ENCODE peak calls at places on chromosomes 6 and 20, in seven cellular contexts. One of them, this sample, is unnamed. For H3K36me3, the result is how much of the 10 kb centered on the place peaks cover.

GRCh38 chr6:36463686-36464085 is 20.9 kb downstream of the KCTD20 start:
- DNase-seq in prostate gland: no peak
- DNase-seq in heart right ventricle: no peak
- DNase-seq in psoas muscle: no peak
- DNase-seq in endothelial cell of umbilical vein: no peak
- DNase-seq in GM23338: no peak
- DNase-seq in breast epithelium: no peak
- DNase-seq in this sample: no peak

GRCh38 chr20:20373046-20373706 is 5.3 kb downstream of the INSM1 start:
- DNase-seq in prostate gland: no peak
- DNase-seq in heart right ventricle: no peak
- DNase-seq in psoas muscle: no peak
- DNase-seq in endothelial cell of umbilical vein: no peak
- DNase-seq in GM23338: no peak
- DNase-seq in breast epithelium: no peak
- DNase-seq in this sample: no peak

GRCh38 chr6:135012764-135013163 is 41.9 kb downstream of the HBS1L start:
- DNase-seq in prostate gland: no peak
- DNase-seq in heart right ventricle: no peak
- DNase-seq in psoas muscle: no peak
- DNase-seq in endothelial cell of umbilical vein: no peak
- DNase-seq in GM23338: no peak
- DNase-seq in breast epithelium: no peak
- DNase-seq in this sample: no peak

GRCh38 chr6:4125933-4126864 is 9.2 kb downstream of the ECI2 start:
- DNase-seq in prostate gland: no peak
- DNase-seq in heart right ventricle: no peak
- DNase-seq in psoas muscle: no peak
- DNase-seq in endothelial cell of umbilical vein: peak
- DNase-seq in GM23338: peak
- DNase-seq in breast epithelium: no peak
- DNase-seq in this sample: no peak

GRCh38 chr6:72182337-72183246 is 296.2 kb downstream of the RIMS1 start:
- DNase-seq in prostate gland: peak
- DNase-seq in heart right ventricle: peak
- DNase-seq in psoas muscle: peak
- DNase-seq in endothelial cell of umbilical vein: peak
- DNase-seq in GM23338: peak
- DNase-seq in breast epithelium: peak
- DNase-seq in this sample: no peak

GRCh38 chr6:36739947-36740817 is 42.6 kb downstream of the RAB44 start:
- DNase-seq in prostate gland: no peak
- DNase-seq in heart right ventricle: no peak
- DNase-seq in psoas muscle: no peak
- DNase-seq in endothelial cell of umbilical vein: peak
- DNase-seq in GM23338: no peak
- DNase-seq in breast epithelium: no peak
- DNase-seq in this sample: no peak

GRCh38 chr20:32017711-32018251 is 7.5 kb downstream of the CCM2L start:
- DNase-seq in prostate gland: peak
- DNase-seq in heart right ventricle: no peak
- DNase-seq in psoas muscle: no peak
- DNase-seq in endothelial cell of umbilical vein: no peak
- DNase-seq in GM23338: peak
- DNase-seq in breast epithelium: peak
- DNase-seq in this sample: no peak

GRCh38 chr6:28335564-28336283 is at the start of gene ZSCAN31:
- DNase-seq in prostate gland: peak
- DNase-seq in heart right ventricle: peak
- DNase-seq in psoas muscle: peak
- DNase-seq in endothelial cell of umbilical vein: peak
- DNase-seq in GM23338: peak
- DNase-seq in breast epithelium: peak
- DNase-seq in this sample: peak

GRCh38 chr20:35010405-35011192 is 54.9 kb downstream of the MYH7B start:
- DNase-seq in prostate gland: no peak
- DNase-seq in heart right ventricle: no peak
- DNase-seq in psoas muscle: no peak
- DNase-seq in endothelial cell of umbilical vein: no peak
- DNase-seq in GM23338: no peak
- DNase-seq in breast epithelium: peak
- DNase-seq in this sample: no peak
- H3K36me3 ChIP-seq in prostate gland: under half
- H3K36me3 ChIP-seq in heart right ventricle: half or more
- H3K36me3 ChIP-seq in psoas muscle: under half
- H3K36me3 ChIP-seq in endothelial cell of umbilical vein: half or more
- H3K36me3 ChIP-seq in GM23338: under half
- H3K36me3 ChIP-seq in breast epithelium: under half
- H3K36me3 ChIP-seq in this sample: half or more

GRCh38 chr6:48141975-48142374 is 31.0 kb upstream of the PTCHD4 start:
- DNase-seq in prostate gland: no peak
- DNase-seq in heart right ventricle: no peak
- DNase-seq in psoas muscle: no peak
- DNase-seq in endothelial cell of umbilical vein: no peak
- DNase-seq in GM23338: no peak
- DNase-seq in breast epithelium: no peak
- DNase-seq in this sample: no peak

GRCh38 chr6:48140221-48140620 is 29.2 kb upstream of the PTCHD4 start:
- DNase-seq in prostate gland: no peak
- DNase-seq in heart right ventricle: no peak
- DNase-seq in psoas muscle: no peak
- DNase-seq in endothelial cell of umbilical vein: no peak
- DNase-seq in GM23338: no peak
- DNase-seq in breast epithelium: no peak
- DNase-seq in this sample: no peak

GRCh38 chr6:48147101-48147500 is 36.1 kb upstream of the PTCHD4 start:
- DNase-seq in prostate gland: no peak
- DNase-seq in heart right ventricle: no peak
- DNase-seq in psoas muscle: no peak
- DNase-seq in endothelial cell of umbilical vein: no peak
- DNase-seq in GM23338: no peak
- DNase-seq in breast epithelium: no peak
- DNase-seq in this sample: no peak

DNA sequence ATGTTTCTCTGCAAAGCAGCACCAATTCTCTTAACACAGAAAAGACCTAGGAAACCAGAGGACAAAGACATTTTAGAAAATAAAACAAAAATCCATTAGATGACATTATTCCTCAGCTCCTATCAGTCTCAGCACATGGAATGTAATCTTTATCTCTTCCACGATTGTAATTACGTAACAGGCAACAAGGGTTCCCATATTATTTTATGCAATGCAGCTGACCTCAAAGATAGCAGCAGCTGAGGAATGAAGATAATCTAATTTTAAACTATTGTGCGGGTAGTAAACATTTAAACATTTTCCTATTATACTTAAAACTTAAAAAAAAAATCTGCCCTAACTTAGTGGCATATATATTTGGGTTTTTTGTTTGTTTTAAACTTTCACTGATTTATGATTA is 33.0 kb upstream of the PTCHD4 start:
- DNase-seq in prostate gland: no peak
- DNase-seq in heart right ventricle: no peak
- DNase-seq in psoas muscle: no peak
- DNase-seq in endothelial cell of umbilical vein: no peak
- DNase-seq in GM23338: no peak
- DNase-seq in breast epithelium: no peak
- DNase-seq in this sample: no peak
- TF ChIP-seq CTCF in prostate gland: no peak
- TF ChIP-seq CTCF in heart right ventricle: no peak
- TF ChIP-seq CTCF in psoas muscle: no peak
- TF ChIP-seq CTCF in endothelial cell of umbilical vein: no peak
- TF ChIP-seq CTCF in GM23338: no peak
- TF ChIP-seq CTCF in breast epithelium: no peak
- TF ChIP-seq CTCF in this sample: no peak

GRCh38 chr20:5835870-5836269 is 85.7 kb downstream of the SHLD1 start:
- DNase-seq in prostate gland: no peak
- DNase-seq in heart right ventricle: no peak
- DNase-seq in psoas muscle: no peak
- DNase-seq in endothelial cell of umbilical vein: peak
- DNase-seq in GM23338: no peak
- DNase-seq in breast epithelium: no peak
- DNase-seq in this sample: no peak
- H3K27ac ChIP-seq in prostate gland: no peak
- H3K27ac ChIP-seq in heart right ventricle: peak
- H3K27ac ChIP-seq in psoas muscle: no peak
- H3K27ac ChIP-seq in endothelial cell of umbilical vein: peak
- H3K27ac ChIP-seq in GM23338: no peak
- H3K27ac ChIP-seq in breast epithelium: no peak
- H3K27ac ChIP-seq in this sample: peak

GRCh38 chr20:24970030-24970553 is 21.0 kb downstream of the CST7 start:
- DNase-seq in prostate gland: no peak
- DNase-seq in heart right ventricle: no peak
- DNase-seq in psoas muscle: no peak
- DNase-seq in endothelial cell of umbilical vein: no peak
- DNase-seq in GM23338: no peak
- DNase-seq in breast epithelium: no peak
- DNase-seq in this sample: no peak
- H3K36me3 ChIP-seq in prostate gland: under half
- H3K36me3 ChIP-seq in heart right ventricle: half or more
- H3K36me3 ChIP-seq in psoas muscle: under half
- H3K36me3 ChIP-seq in endothelial cell of umbilical vein: under half
- H3K36me3 ChIP-seq in GM23338: under half
- H3K36me3 ChIP-seq in breast epithelium: under half
- H3K36me3 ChIP-seq in this sample: half or more

GRCh38 chr6:39594304-39594703 is 130.9 kb downstream of the KIF6 start:
- DNase-seq in prostate gland: no peak
- DNase-seq in heart right ventricle: no peak
- DNase-seq in psoas muscle: no peak
- DNase-seq in endothelial cell of umbilical vein: no peak
- DNase-seq in GM23338: no peak
- DNase-seq in breast epithelium: no peak
- DNase-seq in this sample: no peak

GRCh38 chr6:39599341-39599740 is 125.9 kb downstream of the KIF6 start:
- DNase-seq in prostate gland: no peak
- DNase-seq in heart right ventricle: no peak
- DNase-seq in psoas muscle: no peak
- DNase-seq in endothelial cell of umbilical vein: no peak
- DNase-seq in GM23338: no peak
- DNase-seq in breast epithelium: no peak
- DNase-seq in this sample: no peak

GRCh38 chr6:39590994-39591393 is 134.2 kb downstream of the KIF6 start:
- DNase-seq in prostate gland: no peak
- DNase-seq in heart right ventricle: no peak
- DNase-seq in psoas muscle: no peak
- DNase-seq in endothelial cell of umbilical vein: no peak
- DNase-seq in GM23338: peak
- DNase-seq in breast epithelium: no peak
- DNase-seq in this sample: no peak

DNA sequence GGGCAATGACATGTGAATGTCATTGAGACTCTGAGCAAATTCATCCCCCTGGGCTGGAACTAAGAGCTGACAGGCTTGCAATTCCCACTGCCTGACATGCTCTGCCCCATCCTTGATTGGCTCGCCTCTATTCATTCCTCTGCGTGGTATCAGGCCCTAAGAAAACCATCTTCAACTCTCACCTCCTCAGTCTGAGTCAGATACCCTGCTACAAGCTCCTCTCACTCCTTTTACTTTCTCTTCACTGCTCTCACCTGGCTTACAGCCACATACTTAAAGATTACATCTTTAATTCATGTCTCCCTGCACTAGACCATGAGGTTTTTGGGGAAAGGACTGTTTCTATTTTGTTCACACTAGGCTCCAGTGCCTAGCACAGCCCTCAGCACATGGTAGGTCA is 131.6 kb downstream of the KIF6 start:
- DNase-seq in prostate gland: no peak
- DNase-seq in heart right ventricle: no peak
- DNase-seq in psoas muscle: no peak
- DNase-seq in endothelial cell of umbilical vein: no peak
- DNase-seq in GM23338: no peak
- DNase-seq in breast epithelium: no peak
- DNase-seq in this sample: no peak
- TF ChIP-seq CTCF in prostate gland: no peak
- TF ChIP-seq CTCF in heart right ventricle: no peak
- TF ChIP-seq CTCF in psoas muscle: no peak
- TF ChIP-seq CTCF in endothelial cell of umbilical vein: no peak
- TF ChIP-seq CTCF in GM23338: no peak
- TF ChIP-seq CTCF in breast epithelium: no peak
- TF ChIP-seq CTCF in this sample: no peak

GRCh38 chr20:36758276-36758675 is 12.4 kb upstream of the NDRG3 start:
- DNase-seq in prostate gland: no peak
- DNase-seq in heart right ventricle: no peak
- DNase-seq in psoas muscle: no peak
- DNase-seq in endothelial cell of umbilical vein: no peak
- DNase-seq in GM23338: no peak
- DNase-seq in breast epithelium: no peak
- DNase-seq in this sample: no peak

GRCh38 chr20:36760647-36761046 is 12.9 kb downstream of the DSN1 start:
- DNase-seq in prostate gland: no peak
- DNase-seq in heart right ventricle: no peak
- DNase-seq in psoas muscle: no peak
- DNase-seq in endothelial cell of umbilical vein: no peak
- DNase-seq in GM23338: no peak
- DNase-seq in breast epithelium: no peak
- DNase-seq in this sample: no peak

GRCh38 chr20:36754656-36755222 is 8.8 kb upstream of the NDRG3 start:
- DNase-seq in prostate gland: peak
- DNase-seq in heart right ventricle: no peak
- DNase-seq in psoas muscle: no peak
- DNase-seq in endothelial cell of umbilical vein: peak
- DNase-seq in GM23338: peak
- DNase-seq in breast epithelium: peak
- DNase-seq in this sample: no peak

GRCh38 chr20:36752582-36752981 is 6.7 kb upstream of the NDRG3 start:
- DNase-seq in prostate gland: no peak
- DNase-seq in heart right ventricle: no peak
- DNase-seq in psoas muscle: no peak
- DNase-seq in endothelial cell of umbilical vein: no peak
- DNase-seq in GM23338: no peak
- DNase-seq in breast epithelium: no peak
- DNase-seq in this sample: no peak

DNA sequence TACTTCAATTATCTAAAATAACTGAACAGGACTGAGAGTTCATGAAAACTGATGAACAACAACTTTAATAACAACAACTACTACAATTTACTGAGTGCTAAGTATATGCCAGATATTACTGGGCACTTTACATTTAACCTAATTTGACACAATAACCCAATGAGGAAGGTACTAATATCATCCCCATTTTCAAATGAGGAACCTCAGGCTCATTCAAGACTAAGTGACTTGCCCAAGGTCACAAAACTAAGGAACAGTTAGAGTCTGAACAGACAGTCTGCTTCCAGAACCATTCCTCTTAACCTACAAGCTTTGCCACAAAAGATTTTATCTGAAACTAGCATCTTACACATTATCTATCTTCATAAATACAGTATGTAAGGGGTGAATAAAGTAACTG is 10.6 kb upstream of the NDRG3 start:
- DNase-seq in prostate gland: no peak
- DNase-seq in heart right ventricle: no peak
- DNase-seq in psoas muscle: no peak
- DNase-seq in endothelial cell of umbilical vein: no peak
- DNase-seq in GM23338: no peak
- DNase-seq in breast epithelium: no peak
- DNase-seq in this sample: no peak
- H3K27ac ChIP-seq in prostate gland: no peak
- H3K27ac ChIP-seq in heart right ventricle: no peak
- H3K27ac ChIP-seq in psoas muscle: no peak
- H3K27ac ChIP-seq in endothelial cell of umbilical vein: peak
- H3K27ac ChIP-seq in GM23338: no peak
- H3K27ac ChIP-seq in breast epithelium: no peak
- H3K27ac ChIP-seq in this sample: peak